ENCODE peak calls at places on chromosomes 13 and 19, in nine cellular contexts. One of them, this sample, is unnamed.

GRCh38 chr19:47310323-47310722 is 662 bp downstream of the C5AR1 start:
- DNase-seq in astrocyte of the spinal cord: no peak
- DNase-seq in CD4-positive, alpha-beta memory T cell: no peak
- DNase-seq in ACHN: no peak
- DNase-seq in NCI-H2171: no peak
- DNase-seq in AG08396: no peak
- DNase-seq in GM04503: no peak
- DNase-seq in endothelial cell: no peak
- DNase-seq in fibroblast of lung: no peak
- DNase-seq in this sample: no peak

GRCh38 chr13:21047591-21048282 is 13.6 kb downstream of the LATS2 start:
- DNase-seq in CD4-positive, alpha-beta memory T cell: no peak
- DNase-seq in NCI-H2171: no peak
- DNase-seq in GM04503: no peak
- DNase-seq in ACHN: no peak
- DNase-seq in astrocyte of the spinal cord: no peak
- DNase-seq in AG08396: no peak
- DNase-seq in endothelial cell: no peak
- DNase-seq in fibroblast of lung: no peak
- DNase-seq in this sample: no peak

GRCh38 chr13:21596722-21597121 is 7.2 kb downstream of the MICU2 start:
- DNase-seq in endothelial cell: no peak
- DNase-seq in fibroblast of lung: no peak
- DNase-seq in CD4-positive, alpha-beta memory T cell: no peak
- DNase-seq in AG08396: no peak
- DNase-seq in GM04503: no peak
- DNase-seq in astrocyte of the spinal cord: no peak
- DNase-seq in ACHN: no peak
- DNase-seq in NCI-H2171: no peak
- DNase-seq in this sample: no peak

GRCh38 chr19:46383171-46383815 is 30.1 kb downstream of the CCDC8 start:
- DNase-seq in CD4-positive, alpha-beta memory T cell: no peak
- DNase-seq in endothelial cell: no peak
- DNase-seq in ACHN: no peak
- DNase-seq in AG08396: no peak
- DNase-seq in fibroblast of lung: no peak
- DNase-seq in GM04503: no peak
- DNase-seq in astrocyte of the spinal cord: no peak
- DNase-seq in NCI-H2171: no peak
- DNase-seq in this sample: no peak

GRCh38 chr19:3115916-3116602 is 19.8 kb upstream of the GNA15 start:
- DNase-seq in NCI-H2171: no peak
- DNase-seq in AG08396: peak; percentile 48
- DNase-seq in fibroblast of lung: no peak
- DNase-seq in CD4-positive, alpha-beta memory T cell: no peak
- DNase-seq in GM04503: no peak
- DNase-seq in endothelial cell: no peak
- DNase-seq in ACHN: peak; percentile 23
- DNase-seq in astrocyte of the spinal cord: no peak
- DNase-seq in this sample: no peak

GRCh38 chr19:51547397-51548212 is 16.1 kb upstream of the SIGLEC6 start:
- DNase-seq in fibroblast of lung: no peak
- DNase-seq in astrocyte of the spinal cord: no peak
- DNase-seq in CD4-positive, alpha-beta memory T cell: no peak
- DNase-seq in AG08396: no peak
- DNase-seq in GM04503: no peak
- DNase-seq in ACHN: no peak
- DNase-seq in endothelial cell: no peak
- DNase-seq in NCI-H2171: no peak
- DNase-seq in this sample: no peak

GRCh38 chr19:49939721-49940481 is 10.6 kb upstream of the NUP62 start:
- DNase-seq in fibroblast of lung: no peak
- DNase-seq in astrocyte of the spinal cord: no peak
- DNase-seq in AG08396: no peak
- DNase-seq in GM04503: no peak
- DNase-seq in endothelial cell: no peak
- DNase-seq in CD4-positive, alpha-beta memory T cell: no peak
- DNase-seq in ACHN: no peak
- DNase-seq in NCI-H2171: no peak
- DNase-seq in this sample: no peak

GRCh38 chr13:49649244-49649962 is 21.1 kb downstream of the ARL11 start:
- DNase-seq in fibroblast of lung: peak; percentile 71
- DNase-seq in NCI-H2171: no peak
- DNase-seq in GM04503: no peak
- DNase-seq in AG08396: peak; percentile 37
- DNase-seq in endothelial cell: no peak
- DNase-seq in CD4-positive, alpha-beta memory T cell: no peak
- DNase-seq in astrocyte of the spinal cord: peak; percentile 53
- DNase-seq in ACHN: peak; percentile 31
- DNase-seq in this sample: no peak

GRCh38 chr19:51158474-51159129 is 16.5 kb downstream of the SIGLEC7 start:
- DNase-seq in fibroblast of lung: peak; percentile 13
- DNase-seq in astrocyte of the spinal cord: no peak
- DNase-seq in ACHN: peak; percentile 37
- DNase-seq in NCI-H2171: peak; percentile 4
- DNase-seq in AG08396: peak; percentile 29
- DNase-seq in endothelial cell: peak; percentile 79
- DNase-seq in CD4-positive, alpha-beta memory T cell: peak; percentile 66
- DNase-seq in GM04503: no peak
- DNase-seq in this sample: peak; percentile 41

GRCh38 chr13:76828316-76828741 is 57.9 kb downstream of the KCTD12 start:
- DNase-seq in astrocyte of the spinal cord: no peak
- DNase-seq in GM04503: no peak
- DNase-seq in NCI-H2171: peak; percentile 27
- DNase-seq in AG08396: no peak
- DNase-seq in CD4-positive, alpha-beta memory T cell: no peak
- DNase-seq in endothelial cell: no peak
- DNase-seq in fibroblast of lung: no peak
- DNase-seq in ACHN: no peak
- DNase-seq in this sample: no peak

GRCh38 chr19:5141278-5141925 is 172.5 kb downstream of the KDM4B start:
- DNase-seq in fibroblast of lung: no peak
- DNase-seq in CD4-positive, alpha-beta memory T cell: no peak
- DNase-seq in GM04503: no peak
- DNase-seq in astrocyte of the spinal cord: peak; percentile 18
- DNase-seq in endothelial cell: no peak
- DNase-seq in NCI-H2171: no peak
- DNase-seq in AG08396: no peak
- DNase-seq in ACHN: no peak
- DNase-seq in this sample: no peak

GRCh38 chr19:44002212-44002565 is 568 bp upstream of the ZNF230 start:
- DNase-seq in endothelial cell: no peak
- DNase-seq in GM04503: no peak
- DNase-seq in ACHN: no peak
- DNase-seq in AG08396: no peak
- DNase-seq in NCI-H2171: no peak
- DNase-seq in CD4-positive, alpha-beta memory T cell: no peak
- DNase-seq in astrocyte of the spinal cord: no peak
- DNase-seq in fibroblast of lung: no peak
- DNase-seq in this sample: no peak

GRCh38 chr19:54390942-54391577 is 24.2 kb upstream of the TTYH1 start:
- DNase-seq in fibroblast of lung: peak; percentile 63
- DNase-seq in ACHN: peak; percentile 49
- DNase-seq in CD4-positive, alpha-beta memory T cell: peak; percentile 69
- DNase-seq in endothelial cell: peak; percentile 68
- DNase-seq in NCI-H2171: peak; percentile 52
- DNase-seq in GM04503: no peak
- DNase-seq in astrocyte of the spinal cord: peak; percentile 53
- DNase-seq in AG08396: peak; percentile 40
- DNase-seq in this sample: peak; percentile 64

GRCh38 chr13:22173605-22174004 is 502.7 kb downstream of the FGF9 start:
- DNase-seq in GM04503: peak; percentile 32
- DNase-seq in NCI-H2171: no peak
- DNase-seq in endothelial cell: no peak
- DNase-seq in astrocyte of the spinal cord: peak; percentile 35
- DNase-seq in CD4-positive, alpha-beta memory T cell: no peak
- DNase-seq in fibroblast of lung: peak; percentile 71
- DNase-seq in AG08396: peak; percentile 59
- DNase-seq in ACHN: no peak
- DNase-seq in this sample: no peak

GRCh38 chr19:41269055-41269454 is 4.9 kb downstream of the HNRNPUL1 start:
- DNase-seq in ACHN: no peak
- DNase-seq in NCI-H2171: no peak
- DNase-seq in AG08396: no peak
- DNase-seq in astrocyte of the spinal cord: no peak
- DNase-seq in CD4-positive, alpha-beta memory T cell: no peak
- DNase-seq in GM04503: no peak
- DNase-seq in fibroblast of lung: no peak
- DNase-seq in endothelial cell: no peak
- DNase-seq in this sample: no peak